ENCODE peak calls at places on chromosomes 2 and 18, in eight cellular contexts. E, F, P, Q, U, X, R and Z are unnamed samples.
A peak's percentile ranks its signal among the peaks of the same experiment; 100 is the strongest.

GRCh38 chr2:156340818-156341481 is 8.4 kb upstream of the NR4A2 start:
- DNase-seq in E (no peak), F (no peak), P (peak; percentile 63), Q (peak; percentile 24), U (no peak), X (no peak), R (no peak), Z (peak; percentile 27)

GRCh38 chr2:234974501-234975385 is 22.9 kb downstream of the SH3BP4 start:
- DNase-seq in E (peak; percentile 71), F (no peak), P (peak; percentile 86), Q (peak; percentile 77), U (no peak), X (no peak), R (peak; percentile 89), Z (no peak)

GRCh38 chr2:71789556-71790219 is 336.3 kb downstream of the DYSF start:
- DNase-seq in E (peak; percentile 28), F (peak; percentile 57), P (peak; percentile 15), Q (no peak), U (no peak), X (no peak), R (no peak), Z (no peak)

GRCh38 chr2:203758841-203759691 is 52.6 kb downstream of the CD28 start:
- DNase-seq in E (peak; percentile 75), F (peak; percentile 86), P (peak; percentile 64), Q (no peak), U (no peak), X (no peak), R (peak; percentile 84), Z (no peak)

GRCh38 chr2:218332920-218333645 is 23.6 kb upstream of the CATIP start:
- DNase-seq in E (peak; percentile 29), F (no peak), P (no peak), Q (peak; percentile 61), U (no peak), X (no peak), R (no peak), Z (peak; percentile 35)

GRCh38 chr2:201452058-201452736 is 657 bp downstream of the STRADB start:
- DNase-seq in E (no peak), F (no peak), P (peak; percentile 43), Q (no peak), U (no peak), X (no peak), R (peak; percentile 21), Z (no peak)

GRCh38 chr18:12307251-12307736 is 747 bp upstream of the TUBB6 start:
- DNase-seq in E (peak; percentile 78), F (no peak), P (peak; percentile 78), Q (no peak), U (no peak), X (peak; percentile 86), R (peak; percentile 80), Z (peak; percentile 47)

GRCh38 chr2:75098856-75099255 is 100.5 kb downstream of the TACR1 start:
- DNase-seq in E (peak; percentile 55), F (peak; percentile 41), P (peak; percentile 42), Q (no peak), U (no peak), X (no peak), R (peak; percentile 42), Z (no peak)

GRCh38 chr2:173216055-173216454 is 138.6 kb upstream of the CDCA7 start:
- DNase-seq in E (no peak), F (no peak), P (no peak), Q (no peak), U (no peak), X (no peak), R (no peak), Z (no peak)

GRCh38 chr18:23553887-23554286 is 32.4 kb downstream of the NPC1 start:
- DNase-seq in E (no peak), F (no peak), P (no peak), Q (no peak), U (no peak), X (no peak), R (no peak), Z (no peak)

GRCh38 chr18:55510809-55511208 is 77.2 kb downstream of the TCF4 start:
- DNase-seq in E (peak; percentile 99), F (no peak), P (peak; percentile 89), Q (peak; percentile 11), U (no peak), X (no peak), R (peak; percentile 84), Z (no peak)

GRCh38 chr18:75200071-75200470 is 8.9 kb downstream of the PTGR3 start:
- DNase-seq in E (no peak), F (no peak), P (no peak), Q (no peak), U (no peak), X (no peak), R (no peak), Z (no peak)

GRCh38 chr2:201358684-201359083 is 1.5 kb upstream of the FLACC1 start:
- DNase-seq in E (peak; percentile 59), F (peak; percentile 81), P (no peak), Q (no peak), U (no peak), X (no peak), R (peak; percentile 83), Z (no peak)

GRCh38 chr2:239953418-239954061 is 71.6 kb downstream of the NDUFA10 start:
- DNase-seq in E (peak; percentile 31), F (no peak), P (peak; percentile 37), Q (no peak), U (no peak), X (peak; percentile 93), R (peak; percentile 74), Z (no peak)

GRCh38 chr2:222049946-222050345 is 248.9 kb downstream of the PAX3 start:
- DNase-seq in E (no peak), F (peak; percentile 71), P (no peak), Q (no peak), U (no peak), X (no peak), R (peak; percentile 44), Z (no peak)
- TF ChIP-seq CTCF in E (no peak), F (no peak), P (no peak), Q (no peak), U (no peak), X (no peak), R (no peak), Z (no peak)

DNA sequence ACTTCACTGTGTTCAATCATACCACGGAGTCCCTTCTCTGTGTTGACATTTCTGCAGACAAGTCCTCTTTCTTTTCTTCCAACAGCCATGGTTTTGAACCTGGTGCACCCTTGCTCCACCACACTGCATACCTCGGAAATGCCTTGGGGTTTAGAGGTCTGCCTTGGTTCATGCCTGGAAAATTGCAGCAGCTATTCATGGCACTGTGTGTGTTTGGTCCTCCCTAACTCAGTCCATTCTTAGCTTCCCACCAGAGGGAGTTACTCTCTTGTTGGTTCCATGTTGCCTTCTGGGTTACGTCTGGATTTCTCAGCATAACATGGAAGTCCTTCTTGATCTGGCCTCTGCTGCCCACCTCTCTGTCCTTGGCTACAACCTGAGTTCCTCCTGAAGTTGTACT is 206.0 kb downstream of the FHOD3 start:
- DNase-seq in E (no peak), F (no peak), P (no peak), Q (no peak), U (no peak), X (no peak), R (no peak), Z (no peak)
- TF ChIP-seq CTCF in E (no peak), F (no peak), P (no peak), Q (no peak), U (no peak), X (no peak), R (no peak), Z (no peak)

GRCh38 chr2:105403241-105403784 is 4.5 kb upstream of the FHL2 start:
- DNase-seq in E (no peak), F (no peak), P (no peak), Q (no peak), U (no peak), X (no peak), R (no peak), Z (no peak)

GRCh38 chr2:105405291-105405690 is 6.4 kb upstream of the FHL2 start:
- DNase-seq in E (no peak), F (peak; percentile 83), P (peak; percentile 57), Q (no peak), U (no peak), X (no peak), R (peak; percentile 71), Z (no peak)

GRCh38 chr2:105404736-105405135 is 5.9 kb upstream of the FHL2 start:
- DNase-seq in E (no peak), F (no peak), P (no peak), Q (no peak), U (no peak), X (no peak), R (peak; percentile 79), Z (no peak)

GRCh38 chr2:105402809-105403208 is 4.0 kb upstream of the FHL2 start:
- DNase-seq in E (no peak), F (no peak), P (no peak), Q (no peak), U (no peak), X (no peak), R (no peak), Z (no peak)

DNA sequence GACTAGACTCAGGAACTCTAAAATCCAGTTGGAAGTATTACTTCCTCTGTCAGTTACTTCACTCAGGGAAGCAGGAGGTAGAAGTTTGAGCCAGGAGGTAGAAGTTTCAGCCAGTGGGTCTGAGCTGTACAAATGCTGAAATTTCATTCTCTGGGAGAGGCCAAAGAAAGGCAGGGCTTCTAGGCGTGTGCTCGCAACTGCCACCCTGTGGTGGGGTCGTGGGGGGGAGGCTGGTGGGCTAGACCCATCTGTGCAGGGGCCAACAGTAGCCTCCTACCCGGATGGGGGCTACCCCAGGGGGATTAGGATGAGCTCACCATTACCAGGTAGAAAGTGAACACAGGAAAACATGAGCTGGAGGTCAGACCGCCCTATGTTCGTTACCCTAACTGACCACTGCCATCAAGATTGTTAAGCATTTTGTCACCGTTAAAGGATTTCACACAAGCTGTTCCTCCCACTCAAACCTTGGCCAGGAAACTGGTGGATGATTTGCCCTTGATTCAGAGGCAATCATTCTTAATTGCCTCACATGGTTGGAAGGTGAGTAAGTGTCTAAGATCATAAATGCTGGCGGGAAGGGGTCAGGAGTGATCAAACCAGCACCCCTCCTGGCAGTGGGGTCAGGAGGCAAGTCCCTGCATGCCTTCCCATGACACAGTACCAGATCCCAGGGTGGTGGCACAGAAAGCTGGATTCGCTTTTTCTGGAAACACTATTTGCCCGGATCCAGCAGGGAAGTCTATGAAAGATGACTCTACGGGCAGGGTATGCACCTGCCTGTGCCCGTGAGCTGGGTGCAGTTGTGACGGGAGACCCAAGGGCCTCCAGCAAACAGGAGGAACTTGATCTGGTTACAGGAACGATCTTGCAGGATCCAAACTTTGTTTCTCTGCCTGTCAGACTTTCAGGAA is 5.2 kb upstream of the FHL2 start:
- DNase-seq in E (peak; percentile 72), F (peak; percentile 98), P (peak; percentile 90), Q (no peak), U (no peak), X (no peak), R (peak; percentile 99), Z (no peak)
- TF ChIP-seq CTCF in E (peak; percentile 47), F (peak; percentile 64), P (peak; percentile 60), Q (no peak), U (no peak), X (no peak), R (peak; percentile 47), Z (no peak)

DNA sequence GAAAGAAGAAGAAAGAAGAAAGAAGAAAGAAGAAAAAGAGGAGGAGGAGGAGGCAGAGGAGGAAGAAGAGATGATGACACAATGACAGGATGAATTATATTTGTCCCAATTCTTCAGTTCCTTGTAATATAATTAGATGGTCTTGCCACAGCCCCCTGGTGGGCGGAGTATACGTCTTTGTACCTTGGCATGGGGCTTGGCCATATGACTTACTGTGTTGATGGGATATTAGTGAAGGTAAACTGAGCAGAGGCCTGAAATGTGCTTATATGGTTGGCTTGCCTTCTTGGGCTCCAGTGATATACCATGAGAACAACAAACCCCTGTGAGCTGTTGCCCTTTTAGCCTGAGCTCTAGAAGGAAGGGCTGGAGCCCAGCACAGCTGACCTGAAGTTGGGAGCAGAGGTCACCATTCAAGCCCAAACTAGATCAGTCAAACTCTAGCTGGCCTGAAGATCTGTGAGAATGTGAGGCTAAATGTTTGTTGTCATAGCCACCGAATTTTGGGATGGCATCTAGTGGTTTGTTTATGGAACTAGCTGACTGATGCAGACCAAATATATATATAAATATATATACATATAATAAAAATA is 75.2 kb upstream of the CD302 start:
- DNase-seq in E (no peak), F (no peak), P (no peak), Q (peak; percentile 13), U (no peak), X (no peak), R (no peak), Z (no peak)
- TF ChIP-seq CTCF in E (no peak), F (no peak), P (no peak), Q (no peak), U (no peak), X (no peak), R (no peak), Z (no peak)